ENCODE peak calls at places on chromosomes 11 and 22, in nine cellular contexts. I is stimulated activated CD8-positive, alpha-beta memory T cell treated with anti-CD3 and anti-CD28 coated beads, Interleukin-7, amount 100 ng/mL, for 1 hour; U is NCI-H1436; P is HFFc6; N is endothelial cell; F is fibroblast of mammary gland; L is brain microvascular endothelial cell; K is G401; O is HFF-Myc. R is an unnamed sample.

GRCh38 chr11:30131535-30131934 is 99.3 kb upstream of the FSHB start:
- DNase-seq in N (no peak), F (no peak), K (no peak), I (no peak), L (peak; percentile 8), U (no peak), O (no peak), P (no peak), R (no peak)

GRCh38 chr22:39456262-39457046 is at the start of gene MGAT3:
- DNase-seq in O (no peak), U (no peak), I (no peak), N (no peak), K (peak; percentile 34), P (no peak), F (no peak), L (no peak), R (no peak)

GRCh38 chr22:29994027-29994715 is 86.1 kb upstream of the HORMAD2 start:
- DNase-seq in L (peak; percentile 79), U (no peak), P (peak; percentile 74), K (no peak), N (no peak), I (no peak), F (peak; percentile 79), O (peak; percentile 33), R (no peak)

GRCh38 chr11:128482512-128483191 is 104.7 kb downstream of the ETS1 start:
- DNase-seq in K (no peak), N (no peak), P (no peak), L (peak; percentile 39), I (no peak), F (peak; percentile 90), U (no peak), O (no peak), R (no peak)

GRCh38 chr11:96000064-96000463 is 76.2 kb upstream of the MTMR2 start:
- DNase-seq in U (no peak), P (no peak), O (no peak), L (no peak), I (no peak), K (no peak), F (peak; percentile 25), N (peak; percentile 10), R (no peak)

GRCh38 chr22:39748877-39749276 is 144.7 kb downstream of the ENTHD1 start:
- DNase-seq in L (no peak), F (peak; percentile 30), N (no peak), P (peak; percentile 48), O (peak; percentile 33), U (peak; percentile 55), K (no peak), I (no peak), R (no peak)

GRCh38 chr22:20591660-20592310 is 84.4 kb downstream of the MED15 start:
- DNase-seq in L (peak; percentile 71), N (no peak), F (peak; percentile 41), P (peak; percentile 46), O (no peak), K (no peak), U (peak; percentile 46), I (no peak), R (peak; percentile 50)

GRCh38 chr22:22810018-22810427 is 77.6 kb upstream of the IGLL5 start:
- DNase-seq in P (no peak), N (no peak), O (no peak), I (peak; percentile 34), U (no peak), F (no peak), L (no peak), K (peak; percentile 32), R (peak; percentile 79)

GRCh38 chr11:133650082-133650481 is 117.8 kb upstream of the OPCML start:
- DNase-seq in P (no peak), F (no peak), N (no peak), L (no peak), I (no peak), K (no peak), U (no peak), O (no peak), R (no peak)

GRCh38 chr11:119533931-119534694 is 111.1 kb upstream of the THY1 start:
- DNase-seq in K (peak; percentile 71), L (peak; percentile 67), F (peak; percentile 59), P (peak; percentile 55), U (peak; percentile 76), I (no peak), O (no peak), N (peak; percentile 88), R (peak; percentile 83)

GRCh38 chr11:91978747-91979146 is 245.9 kb upstream of the FAT3 start:
- DNase-seq in K (no peak), O (no peak), N (no peak), I (no peak), L (no peak), P (peak; percentile 41), U (no peak), F (no peak), R (no peak)

GRCh38 chr11:117814766-117815261 is 9.7 kb downstream of the FXYD2 start:
- DNase-seq in U (peak; percentile 86), L (no peak), O (no peak), N (no peak), K (no peak), F (no peak), I (peak; percentile 57), P (no peak), R (peak; percentile 53)